ENCODE peak calls at places on chromosomes 16 and 17, in nine cellular contexts. H is cardiac muscle cell; M is activated T-cell treated with anti-CD3 and anti-CD28 coated beads for 1 hour; Q is left ventricle myocardium inferior; Z is GM04504; U is kidney; G is stimulated activated CD8-positive, alpha-beta memory T cell treated with anti-CD3 and anti-CD28 coated beads, Interleukin-15, amount 100 ng/mL, for 24 hours; N is activated naive CD4-positive, alpha-beta T cell; F is thoracic aorta. D is an unnamed sample.

GRCh38 chr16:11474617-11475291 is 112.0 kb downstream of the LITAF start:
- DNase-seq in H (no peak), M (no peak), Q (no peak), Z (no peak), U (no peak), G (no peak), N (no peak), F (no peak), D (no peak)

GRCh38 chr16:67403976-67404555 is 10.8 kb upstream of the TPPP3 start:
- DNase-seq in H (no peak), M (no peak), Q (no peak), Z (no peak), U (no peak), G (no peak), N (no peak), F (no peak), D (no peak)

GRCh38 chr16:58615280-58615679 is 14.3 kb downstream of the CNOT1 start:
- DNase-seq in H (peak), M (no peak), Q (no peak), Z (no peak), U (no peak), G (no peak), N (no peak), F (no peak), D (no peak)

GRCh38 chr16:24151482-24151939 is 104.6 kb upstream of the CACNG3 start:
- DNase-seq in H (no peak), M (no peak), Q (no peak), Z (no peak), U (no peak), G (no peak), N (peak), F (no peak), D (no peak)

GRCh38 chr17:57569021-57569420 is 176.1 kb downstream of the CCDC182 start:
- DNase-seq in H (no peak), M (no peak), Q (no peak), Z (no peak), U (no peak), G (no peak), N (no peak), F (no peak), D (no peak)

GRCh38 chr16:67979955-67980678 is at the start of gene DPEP3:
- DNase-seq in H (peak), M (no peak), Q (no peak), Z (no peak), U (no peak), G (no peak), N (no peak), F (no peak), D (no peak)

GRCh38 chr17:62963296-62963695 is 2.7 kb upstream of the TANC2 start:
- DNase-seq in H (peak), M (no peak), Q (no peak), Z (peak), U (no peak), G (no peak), N (no peak), F (peak), D (no peak)

GRCh38 chr16:11356573-11357331 is 11.5 kb downstream of the RMI2 start:
- DNase-seq in H (peak), M (peak), Q (peak), Z (peak), U (peak), G (no peak), N (peak), F (no peak), D (peak)

GRCh38 chr16:7086842-7087616 is 245.6 kb upstream of the RBFOX1 start:
- DNase-seq in H (no peak), M (no peak), Q (peak), Z (no peak), U (peak), G (no peak), N (no peak), F (no peak), D (no peak)

GRCh38 chr17:74702132-74702876 is 10.4 kb downstream of the CD300LF start:
- DNase-seq in H (no peak), M (no peak), Q (no peak), Z (no peak), U (no peak), G (no peak), N (no peak), F (no peak), D (no peak)

GRCh38 chr17:42677012-42677857 is 441 bp upstream of the PLEKHH3 start:
- DNase-seq in H (peak), M (peak), Q (peak), Z (peak), U (peak), G (peak), N (peak), F (peak), D (peak)

GRCh38 chr17:4230142-4230541 is 33.6 kb downstream of the ANKFY1 start:
- DNase-seq in H (peak), M (no peak), Q (no peak), Z (peak), U (no peak), G (no peak), N (no peak), F (peak), D (no peak)

D was measured in NAMALWA.